ENCODE peak calls at places on chromosomes 4 and X, in five cellular contexts. Z is hepatocyte, K is IMR-90, Q is GM23338, W is fibroblast of lung. Y is an unnamed sample. For H4K20me1, the result is how much of the 10 kb centered on the place peaks cover.

GRCh38 chr4:101288365-101289145 is 58.8 kb downstream of the PPP3CA start:
- DNase-seq in W (peak), Z (no peak), K (peak), Q (peak), Y (no peak)

GRCh38 chr4:70979445-70980008 is 13.9 kb upstream of the DCK start:
- DNase-seq in Z (no peak), K (no peak), Q (no peak), W (no peak), Y (no peak)

GRCh38 chrX:38886112-38886511 is 84.9 kb downstream of the MID1IP1 start:
- DNase-seq in W (no peak), K (no peak), Z (no peak), Q (no peak), Y (peak)

GRCh38 chrX:121456315-121456714 is 408.9 kb downstream of the GLUD2 start:
- DNase-seq in Z (no peak), K (no peak), Q (no peak), W (no peak), Y (no peak)

GRCh38 chr4:791866-792630 is 33.9 kb downstream of the CPLX1 start:
- DNase-seq in W (no peak), Z (no peak), K (no peak), Q (peak), Y (peak)

GRCh38 chrX:25721564-25721963 is 416.6 kb upstream of the MAGEB18 start:
- DNase-seq in K (no peak), W (peak), Z (peak), Q (peak), Y (peak)

GRCh38 chrX:118823263-118824172 is at the start of gene ZCCHC12:
- DNase-seq in Q (peak), W (peak), Z (peak), K (peak), Y (peak)

GRCh38 chr4:12583286-12583685 is 900.9 kb downstream of the RAB28 start:
- DNase-seq in K (no peak), Q (no peak), W (no peak), Z (no peak), Y (no peak)

GRCh38 chr4:121072080-121072835 is at the start of gene NDNF:
- DNase-seq in Z (peak), Q (peak), K (peak), W (peak), Y (no peak)

GRCh38 chr4:25941441-25941840 is 27.4 kb downstream of the SMIM20 start:
- DNase-seq in Z (no peak), K (peak), W (no peak), Q (no peak), Y (no peak)

GRCh38 chr4:31045151-31045550 is 325.0 kb downstream of the PCDH7 start:
- DNase-seq in K (no peak), W (no peak), Z (no peak), Q (no peak), Y (peak)

GRCh38 chr4:173314715-173315114 is 19.4 kb downstream of the HMGB2 start:
- DNase-seq in Q (no peak), K (no peak), W (no peak), Z (no peak), Y (no peak)

GRCh38 chr4:101199507-101200285 is 147.6 kb downstream of the PPP3CA start:
- DNase-seq in Z (no peak), Q (no peak), W (peak), K (peak), Y (peak)

GRCh38 chr4:151935411-151935810 is 174.6 kb upstream of the GATB start:
- DNase-seq in K (no peak), Q (no peak), Z (no peak), W (no peak), Y (no peak)

GRCh38 chr4:67126115-67126514 is 419.2 kb downstream of the CENPC start:
- DNase-seq in Q (no peak), Z (no peak), W (no peak), K (no peak), Y (no peak)

GRCh38 chr4:182083681-182084410 is 159.4 kb upstream of the TENM3 start:
- DNase-seq in K (no peak), Z (no peak), Q (no peak), W (no peak), Y (no peak)

GRCh38 chr4:76982638-76983579 is 33.4 kb downstream of the SEPTIN11 start:
- DNase-seq in Z (no peak), K (peak), Q (no peak), W (no peak), Y (no peak)

GRCh38 chr4:74444891-74445642 is at the start of gene AREG:
- DNase-seq in Q (peak), K (peak), W (peak), Z (peak), Y (peak)

GRCh38 chr4:89316931-89317366 is 9.3 kb upstream of the GPRIN3 start:
- DNase-seq in K (peak), Z (no peak), W (peak), Q (no peak), Y (peak)

GRCh38 chr4:37279894-37280592 is 35.5 kb downstream of the NWD2 start:
- DNase-seq in K (no peak), Q (no peak), W (no peak), Z (no peak), Y (peak)

GRCh38 chr4:7806080-7806630 is 133.5 kb downstream of the AFAP1 start:
- DNase-seq in W (peak), K (peak), Z (no peak), Q (peak), Y (no peak)

GRCh38 chr4:134471569-134471968 is 270.0 kb upstream of the PABPC4L start:
- DNase-seq in W (no peak), Q (no peak), Z (no peak), K (no peak), Y (no peak)

GRCh38 chr4:120517966-120518365 is 404.6 kb downstream of the PRDM5 start:
- DNase-seq in Q (peak), K (peak), W (peak), Z (peak), Y (peak)

GRCh38 chr4:14023901-14024300 is 396.4 kb upstream of the BOD1L1 start:
- DNase-seq in Z (no peak), K (no peak), Q (no peak), W (no peak), Y (no peak)

GRCh38 chr4:14025891-14026290 is 398.4 kb upstream of the BOD1L1 start:
- DNase-seq in Z (no peak), W (no peak), Q (no peak), K (no peak), Y (no peak)

GRCh38 chr4:14025093-14025492 is 397.6 kb upstream of the BOD1L1 start:
- DNase-seq in W (no peak), Q (no peak), K (no peak), Z (no peak), Y (no peak)

GRCh38 chr4:14023036-14023435 is 395.5 kb upstream of the BOD1L1 start:
- DNase-seq in Q (no peak), W (no peak), K (peak), Z (no peak), Y (peak)

GRCh38 chr4:14028862-14029261 is 401.3 kb upstream of the BOD1L1 start:
- DNase-seq in Z (no peak), W (no peak), Q (peak), K (no peak), Y (no peak)
- H4K20me1 ChIP-seq in Z (under half), W (under half), Q (under half), K (under half), Y (under half)

DNA sequence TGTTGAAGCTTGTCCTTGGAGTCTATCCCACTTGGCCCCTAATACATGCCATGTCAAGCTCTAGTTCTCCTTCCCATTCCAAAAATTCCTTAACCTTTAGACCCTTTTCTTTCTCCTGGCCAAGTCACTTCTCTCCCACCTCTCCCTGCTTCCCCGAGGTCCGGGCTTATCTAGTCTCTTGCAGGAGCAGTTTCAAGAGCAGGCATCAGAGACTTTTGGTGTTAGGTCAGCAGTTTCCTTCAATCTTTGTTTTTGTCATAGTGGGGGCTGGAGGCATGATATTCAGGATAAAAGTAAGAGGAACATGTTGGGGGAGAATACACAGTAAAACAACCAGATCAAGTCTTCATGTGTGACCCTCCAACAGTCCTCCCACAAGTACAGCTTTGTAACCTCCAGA is 11.5 kb upstream of the IDS start:
- DNase-seq in W (no peak), Q (no peak), Z (no peak), K (no peak), Y (no peak)
- TF ChIP-seq CTCF in W (no peak), Q (no peak), Z (no peak), K (no peak), Y (no peak)

DNA sequence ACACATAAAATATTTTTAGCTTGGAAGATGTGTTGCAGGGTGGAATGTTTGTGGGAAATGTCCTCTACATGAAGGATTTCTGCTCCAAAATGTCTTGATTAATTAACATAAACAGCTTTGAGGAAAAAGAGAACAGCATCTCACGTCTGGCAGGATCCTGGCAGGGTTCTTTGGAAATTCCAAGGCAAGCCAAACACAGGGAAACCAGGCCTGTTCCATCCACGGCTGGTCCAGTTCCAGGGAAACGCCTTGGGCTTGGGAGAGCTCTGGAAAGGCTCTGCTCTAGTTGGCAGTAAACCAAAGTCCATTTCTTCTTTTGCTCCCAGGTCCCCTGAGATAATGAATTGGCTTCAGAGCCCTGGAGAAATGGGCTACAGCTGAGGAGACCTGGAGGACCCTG is 42.4 kb upstream of the GAB1 start:
- DNase-seq in W (peak), Q (no peak), K (peak), Z (peak), Y (no peak)
- H4K20me1 ChIP-seq in W (under half), Q (under half), K (under half), Z (under half), Y (under half)

DNA sequence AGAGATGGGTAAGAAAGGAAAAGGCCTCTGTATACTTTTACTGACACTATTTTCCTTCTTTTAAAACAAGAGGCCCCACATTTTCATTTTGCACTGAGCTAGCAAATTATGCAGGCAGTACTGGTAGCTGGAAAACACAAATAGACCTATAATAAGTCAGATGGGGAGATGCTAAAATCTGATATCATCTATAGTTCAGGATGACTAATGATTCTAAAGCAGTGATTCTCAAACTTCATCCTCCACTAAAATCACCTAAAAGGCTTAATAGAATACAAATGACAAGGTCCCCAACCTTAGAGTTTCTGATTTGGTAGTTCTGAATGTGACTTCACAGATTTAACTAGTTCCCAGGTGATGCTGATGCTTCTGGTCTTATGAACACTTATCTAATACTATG is 247.3 kb upstream of the DIPK2B start:
- DNase-seq in K (no peak), W (no peak), Z (no peak), Q (no peak), Y (peak)
- TF ChIP-seq CTCF in K (no peak), W (no peak), Z (no peak), Q (no peak), Y (no peak)

DNA sequence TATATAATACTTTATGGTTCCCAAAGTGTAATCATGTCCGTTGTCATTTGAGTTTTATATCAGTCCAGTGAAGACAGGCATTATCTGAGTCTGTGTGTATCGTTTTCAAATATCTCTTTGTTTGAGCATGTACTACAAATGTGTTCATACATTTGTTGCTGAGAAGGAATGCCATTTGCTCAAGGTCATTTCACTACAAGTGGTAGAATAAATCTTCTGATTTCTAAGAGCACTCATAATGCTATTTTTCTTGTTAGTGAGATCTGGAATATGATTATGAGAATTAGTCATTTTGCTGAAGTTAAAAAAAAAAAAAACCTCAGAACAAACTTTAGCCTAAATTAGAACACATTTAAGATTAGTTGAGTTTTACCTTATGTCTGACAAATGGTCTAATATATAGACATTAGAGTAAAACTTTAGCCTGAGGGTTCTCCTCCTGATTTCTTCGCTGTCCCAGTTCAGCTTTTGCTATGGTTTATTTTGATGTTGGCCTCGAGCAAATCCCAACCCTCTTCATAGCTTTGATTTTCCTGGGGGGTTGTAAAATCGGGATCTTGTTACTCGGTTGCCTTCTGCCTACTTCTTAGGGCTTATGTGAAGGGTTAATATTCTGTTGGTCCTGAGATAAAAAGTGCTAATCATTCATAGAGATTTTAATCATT is 87.1 kb downstream of the TMEM131L start:
- DNase-seq in Q (no peak), K (peak), Z (no peak), W (no peak), Y (no peak)
- H4K20me1 ChIP-seq in Q (under half), K (under half), Z (under half), W (under half), Y (under half)